ENCODE peak calls at places on chromosomes 5 and 9, in nine cellular contexts. Q is HEK293T; I is stimulated activated CD8-positive, alpha-beta memory T cell treated with anti-CD3 and anti-CD28 coated beads, Interleukin-4, amount 100 ng/mL, for 24 hours; G is psoas muscle; J is NCI-H2171; Y is frontal cortex; D is stimulated activated CD4-positive, alpha-beta T cell treated with anti-CD3 and anti-CD28 coated beads, Interleukin-2, amount 100 ng/mL, for 48 hours; E is GM13977; B is HCEC 1CT. O is an unnamed sample.

GRCh38 chr5:12910611-12911010 is 1006.4 kb upstream of the CTNND2 start:
- DNase-seq in Q (no peak), Y (no peak), D (no peak), I (no peak), B (peak), E (no peak), G (no peak), J (no peak), O (no peak)

GRCh38 chr5:150001660-150002493 is 1.3 kb downstream of the HMGXB3 start:
- DNase-seq in J (no peak), E (peak), G (peak), Q (peak), Y (peak), I (peak), B (peak), D (peak), O (peak)

GRCh38 chr5:74250304-74251102 is 390.0 kb downstream of the ENC1 start:
- DNase-seq in Y (no peak), D (no peak), J (no peak), E (no peak), Q (no peak), B (no peak), I (no peak), G (no peak), O (no peak)

GRCh38 chr5:80809451-80809850 is 150.7 kb upstream of the RASGRF2 start:
- DNase-seq in I (no peak), B (no peak), G (no peak), D (no peak), E (no peak), Y (no peak), Q (no peak), J (no peak), O (no peak)

GRCh38 chr9:5482194-5482593 is 28.1 kb upstream of the PDCD1LG2 start:
- DNase-seq in B (no peak), J (no peak), D (no peak), Q (no peak), Y (no peak), G (no peak), I (no peak), E (no peak), O (no peak)

GRCh38 chr5:103598997-103599556 is 36.5 kb upstream of the NUDT12 start:
- DNase-seq in I (no peak), G (no peak), B (no peak), J (no peak), Q (no peak), Y (no peak), E (no peak), D (no peak), O (no peak)

GRCh38 chr9:78368236-78368635 is 71.3 kb downstream of the PSAT1 start:
- DNase-seq in B (no peak), J (no peak), Y (no peak), Q (no peak), E (no peak), D (no peak), G (no peak), I (no peak), O (no peak)

GRCh38 chr9:135886147-135886981 is 21.0 kb downstream of the CAMSAP1 start:
- DNase-seq in G (no peak), J (no peak), Q (no peak), B (no peak), E (no peak), D (no peak), Y (no peak), I (no peak), O (no peak)

GRCh38 chr5:171617787-171618690 is 167.6 kb upstream of the SMIM23 start:
- DNase-seq in D (no peak), Q (no peak), B (no peak), I (no peak), E (no peak), G (no peak), J (no peak), Y (no peak), O (no peak)

GRCh38 chr5:148781771-148782170 is 44.6 kb upstream of the ADRB2 start:
- DNase-seq in I (no peak), G (no peak), E (no peak), Y (no peak), Q (no peak), D (no peak), J (no peak), B (no peak), O (no peak)

GRCh38 chr5:31186672-31187267 is 6.7 kb upstream of the CDH6 start:
- DNase-seq in D (no peak), J (peak), I (no peak), Q (peak), E (peak), Y (peak), B (peak), G (no peak), O (peak)

GRCh38 chr9:16268037-16269010 is 602.1 kb downstream of the BNC2 start:
- DNase-seq in Q (no peak), E (no peak), B (peak), Y (no peak), J (no peak), G (no peak), I (no peak), D (no peak), O (no peak)

GRCh38 chr9:79883073-79883645 is 311.4 kb downstream of the TLE4 start:
- DNase-seq in D (no peak), Y (no peak), G (no peak), Q (no peak), J (no peak), B (no peak), I (peak), E (no peak), O (no peak)

GRCh38 chr5:2156358-2157059 is 273.8 kb upstream of the IRX4 start:
- DNase-seq in G (no peak), Y (no peak), Q (no peak), D (no peak), E (no peak), J (peak), I (no peak), B (no peak), O (no peak)

GRCh38 chr9:137816531-137817235 is 60.9 kb upstream of the CACNA1B start:
- DNase-seq in I (no peak), Y (no peak), G (no peak), Q (no peak), E (peak), D (no peak), B (no peak), J (no peak), O (no peak)

GRCh38 chr9:110575952-110576351 is 3.6 kb downstream of the SVEP1 start:
- DNase-seq in Q (no peak), E (no peak), D (no peak), G (no peak), I (no peak), Y (no peak), J (no peak), B (no peak), O (no peak)

GRCh38 chr9:101592788-101593187 is 2.0 kb downstream of the PPP3R2 start:
- DNase-seq in D (no peak), I (no peak), Y (no peak), E (no peak), J (no peak), B (peak), G (no peak), Q (no peak), O (no peak)

GRCh38 chr5:95712347-95712958 is 18.7 kb upstream of the RHOBTB3 start:
- DNase-seq in E (no peak), Y (no peak), B (peak), J (no peak), G (no peak), Q (no peak), D (peak), I (no peak), O (no peak)